ENCODE peak calls at places on chromosomes 1 and 21, in seven cellular contexts. B is mesenchymal stem cell, Z is neuronal stem cell, T is mesendoderm, M is H1, I is IMR-90, X is trophoblast cell. W is an unnamed sample.
A peak's percentile ranks its signal among the peaks of the same experiment; 100 is the strongest.

GRCh38 chr1:231729541-231729940 is 103.0 kb downstream of the DISC1 start:
- DNase-seq in T (no peak), B (no peak), X (no peak), I (no peak), Z (no peak), M (no peak), W (no peak)

GRCh38 chr21:37348664-37349063 is 17.9 kb upstream of the DYRK1A start:
- DNase-seq in I (no peak), M (no peak), X (no peak), B (no peak), Z (no peak), T (no peak), W (no peak)

GRCh38 chr1:116693759-116694482 is 26.4 kb upstream of the IGSF3 start:
- DNase-seq in I (no peak), X (peak; percentile 37), M (no peak), T (no peak), B (no peak), Z (no peak), W (no peak)

GRCh38 chr1:36352910-36353878 is 29.7 kb upstream of the EVA1B start:
- DNase-seq in T (no peak), X (peak; percentile 29), Z (no peak), B (peak; percentile 83), M (no peak), I (peak; percentile 79), W (no peak)

GRCh38 chr1:88537762-88538161 is 146.3 kb upstream of the PKN2 start:
- DNase-seq in X (no peak), M (no peak), B (no peak), Z (no peak), I (no peak), T (no peak), W (no peak)

GRCh38 chr1:41400235-41400634 is 39.0 kb downstream of the FOXO6 start:
- DNase-seq in X (no peak), B (no peak), T (no peak), I (no peak), M (no peak), Z (no peak), W (no peak)

GRCh38 chr1:156430305-156430704 is 61.3 kb downstream of the RHBG start:
- DNase-seq in X (no peak), I (no peak), B (no peak), T (peak; percentile 95), Z (no peak), M (no peak), W (peak; percentile 73)

GRCh38 chr21:21463456-21463855 is 465.2 kb downstream of the NCAM2 start:
- DNase-seq in T (no peak), Z (no peak), X (no peak), B (no peak), I (no peak), M (no peak), W (no peak)

GRCh38 chr21:14722841-14723483 is 176.8 kb upstream of the SAMSN1 start:
- DNase-seq in M (no peak), T (no peak), B (no peak), X (no peak), I (no peak), Z (no peak), W (no peak)

GRCh38 chr1:24186711-24186992 is 437 bp downstream of the IFNLR1 start:
- DNase-seq in B (no peak), T (no peak), M (no peak), X (no peak), Z (no peak), I (no peak), W (no peak)

GRCh38 chr1:24186993-24187790 is at the start of gene IFNLR1:
- DNase-seq in Z (no peak), T (peak; percentile 72), M (peak; percentile 46), I (no peak), B (peak; percentile 42), X (peak; percentile 31), W (peak; percentile 89)

GRCh38 chr1:24186031-24186710 is 918 bp downstream of the IFNLR1 start:
- DNase-seq in M (no peak), X (no peak), Z (no peak), B (no peak), T (no peak), I (no peak), W (no peak)

GRCh38 chr1:24182041-24182440 is 5.0 kb downstream of the IFNLR1 start:
- DNase-seq in B (no peak), T (no peak), I (no peak), X (no peak), Z (no peak), M (no peak), W (no peak)

DNA sequence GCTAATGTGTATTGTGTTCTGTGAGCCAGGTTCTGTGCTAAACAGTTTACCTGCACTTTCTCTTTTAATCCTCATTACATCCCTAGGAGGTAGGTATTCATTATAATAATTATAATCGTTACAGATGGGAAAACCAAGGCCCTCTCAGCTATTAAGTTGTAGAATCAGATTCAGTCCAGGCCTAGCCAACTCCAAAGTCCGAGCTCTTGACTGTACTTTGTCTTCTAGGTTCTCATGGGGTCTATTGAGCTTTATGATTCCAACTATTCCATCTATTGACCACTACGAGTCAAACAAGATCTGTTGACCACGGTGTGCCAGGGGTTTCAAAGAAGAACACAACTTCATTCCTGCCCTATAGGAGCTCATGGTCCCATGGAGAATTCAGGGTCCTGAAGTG is 2.0 kb downstream of the IFNLR1 start:
- DNase-seq in I (no peak), Z (no peak), M (no peak), X (no peak), B (no peak), T (no peak), W (no peak)
- H3K23ac ChIP-seq in I (no peak overlapping the region), Z (no peak overlapping the region), M (no peak overlapping the region), X (no peak overlapping the region), B (no peak overlapping the region), T (no peak overlapping the region), W (no peak overlapping the region)

GRCh38 chr1:79124756-79125155 is 118.2 kb upstream of the ADGRL4 start:
- DNase-seq in Z (no peak), B (no peak), M (no peak), I (peak; percentile 43), X (no peak), T (no peak), W (no peak)

GRCh38 chr1:79128726-79129125 is 122.2 kb upstream of the ADGRL4 start:
- DNase-seq in M (no peak), X (peak; percentile 8), B (peak; percentile 78), I (peak; percentile 93), T (no peak), Z (no peak), W (no peak)

GRCh38 chr1:79131626-79132025 is 125.1 kb upstream of the ADGRL4 start:
- DNase-seq in B (no peak), Z (no peak), I (no peak), X (peak; percentile 84), M (no peak), T (no peak), W (no peak)

GRCh38 chr1:79133703-79134258 is 127.3 kb upstream of the ADGRL4 start:
- DNase-seq in T (no peak), Z (no peak), I (no peak), M (no peak), X (no peak), B (no peak), W (no peak)

GRCh38 chr1:79129914-79130313 is 123.4 kb upstream of the ADGRL4 start:
- DNase-seq in Z (no peak), T (no peak), X (peak; percentile 46), I (no peak), M (no peak), B (no peak), W (no peak)
- H2BK120ac ChIP-seq in Z (no peak overlapping the region), T (no peak overlapping the region), X (no peak overlapping the region), I (no peak overlapping the region), M (no peak overlapping the region), B (no peak overlapping the region), W (no peak overlapping the region)

DNA sequence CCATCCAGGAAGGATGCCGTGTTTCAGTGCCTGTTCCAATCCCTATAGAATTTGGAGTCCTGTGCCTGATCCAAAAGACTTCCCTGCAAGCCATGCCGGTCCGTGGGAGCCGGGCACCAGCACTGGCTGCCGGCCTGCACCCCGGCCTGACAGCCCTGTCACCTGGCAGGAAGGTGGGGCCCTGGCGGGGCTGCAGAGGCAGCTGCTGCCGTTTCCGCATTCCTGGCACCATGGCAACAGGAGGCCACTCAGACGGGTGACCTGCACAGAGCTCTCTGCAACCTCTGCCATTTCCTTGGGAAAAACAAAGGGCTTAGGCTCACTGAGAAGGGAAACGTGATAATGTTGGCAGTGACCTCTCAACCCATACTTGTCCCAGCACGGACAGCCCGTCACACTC is 63.2 kb upstream of the TMEM51 start:
- DNase-seq in T (peak; percentile 94), Z (peak; percentile 46), X (peak; percentile 70), M (peak; percentile 25), I (no peak), B (no peak), W (peak; percentile 92)
- H3K23ac ChIP-seq in T (no peak overlapping the region), Z (peak overlapping the region; percentile 75), X (no peak overlapping the region), M (no peak overlapping the region), I (no peak overlapping the region), B (no peak overlapping the region), W (no peak overlapping the region)

GRCh38 chr1:7560601-7561181 is 210.4 kb upstream of the VAMP3 start:
- DNase-seq in Z (no peak), X (no peak), T (no peak), I (no peak), M (no peak), B (no peak), W (no peak)
- H2BK120ac ChIP-seq in Z (peak overlapping the region; percentile 27), X (no peak overlapping the region), T (no peak overlapping the region), I (no peak overlapping the region), M (no peak overlapping the region), B (no peak overlapping the region), W (no peak overlapping the region)

GRCh38 chr1:56953386-56953785 is 12.4 kb downstream of the C8B start:
- DNase-seq in T (no peak), X (no peak), B (no peak), Z (no peak), M (no peak), I (no peak), W (no peak)

DNA sequence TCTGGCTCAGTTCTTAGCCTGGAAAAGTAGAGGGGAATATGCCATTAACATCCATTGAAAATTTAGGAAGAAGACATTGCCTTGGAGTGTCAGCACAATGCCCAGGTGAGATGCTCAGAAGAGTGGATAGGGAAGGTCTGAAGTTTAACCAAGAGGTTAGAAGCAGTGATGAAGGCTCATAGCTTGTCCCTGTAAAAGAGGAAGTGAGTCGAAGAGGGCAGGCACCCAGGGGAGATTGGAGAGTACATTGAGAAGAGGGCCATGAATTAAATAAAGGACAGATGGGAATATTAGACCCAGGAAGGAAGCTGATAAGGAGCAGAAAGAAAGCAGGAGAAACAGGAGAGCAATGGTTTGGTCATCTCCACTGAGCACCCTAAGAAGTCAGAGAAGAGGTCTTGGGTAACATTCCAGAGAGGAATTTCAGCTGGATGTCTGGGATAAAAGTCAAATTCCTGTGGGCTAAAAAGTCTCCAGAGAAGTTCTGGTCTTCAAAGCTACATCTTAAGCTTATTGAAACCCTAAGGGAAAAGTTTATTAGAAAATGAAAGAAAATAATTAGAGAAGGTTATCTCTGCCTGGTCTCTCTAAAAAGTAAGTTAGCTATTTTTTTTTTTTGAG is 17.3 kb downstream of the C8B start:
- DNase-seq in I (peak; percentile 6), T (no peak), M (no peak), Z (no peak), B (no peak), X (no peak), W (no peak)
- H3K23ac ChIP-seq in I (no peak overlapping the region), T (no peak overlapping the region), M (no peak overlapping the region), Z (no peak overlapping the region), B (no peak overlapping the region), X (no peak overlapping the region), W (no peak overlapping the region)

GRCh38 chr1:163406787-163407186 is 85.0 kb downstream of the NUF2 start:
- DNase-seq in I (no peak), M (no peak), T (no peak), X (no peak), B (no peak), Z (no peak), W (no peak)
- H2BK120ac ChIP-seq in I (no peak overlapping the region), M (no peak overlapping the region), T (no peak overlapping the region), X (no peak overlapping the region), B (no peak overlapping the region), Z (no peak overlapping the region), W (no peak overlapping the region)